ENCODE peak calls at places on chromosomes 16 and 17, in ten cellular contexts. N, A, W, K, L, B, U, E, T and F are unnamed samples.

GRCh38 chr16:23182675-23183485 is at the start of gene SCNN1G:
- DNase-seq in N (no peak), A (peak), W (no peak), K (peak), L (no peak), B (peak), U (peak), E (no peak), T (no peak), F (peak)

GRCh38 chr17:50207318-50207717 is 5.9 kb upstream of the COL1A1 start:
- DNase-seq in N (no peak), A (peak), W (no peak), K (no peak), L (no peak), B (no peak), U (no peak), E (no peak), T (no peak), F (no peak)

GRCh38 chr17:12599185-12599920 is 66.3 kb upstream of the MYOCD start:
- DNase-seq in N (no peak), A (peak), W (no peak), K (no peak), L (peak), B (no peak), U (no peak), E (no peak), T (no peak), F (no peak)

GRCh38 chr16:54397190-54397835 is 110.7 kb upstream of the IRX3 start:
- DNase-seq in N (peak), A (no peak), W (no peak), K (no peak), L (peak), B (no peak), U (no peak), E (no peak), T (peak), F (no peak)

GRCh38 chr16:1812732-1813163 is 13.9 kb downstream of the HAGH start:
- DNase-seq in N (peak), A (peak), W (peak), K (peak), L (peak), B (no peak), U (no peak), E (peak), T (peak), F (peak)

GRCh38 chr17:77382356-77382911 is 241.7 kb downstream of the SEC14L1 start:
- DNase-seq in N (no peak), A (peak), W (no peak), K (no peak), L (no peak), B (no peak), U (no peak), E (peak), T (no peak), F (no peak)

GRCh38 chr17:75876938-75877751 is 1.2 kb downstream of the TRIM47 start:
- DNase-seq in N (peak), A (peak), W (peak), K (peak), L (peak), B (no peak), U (no peak), E (no peak), T (peak), F (no peak)

GRCh38 chr16:77298638-77299360 is 99.6 kb downstream of the SYCE1L start:
- DNase-seq in N (peak), A (peak), W (no peak), K (peak), L (peak), B (no peak), U (no peak), E (no peak), T (peak), F (no peak)

GRCh38 chr16:30692381-30693074 is 6.4 kb upstream of the SRCAP start:
- DNase-seq in N (no peak), A (no peak), W (no peak), K (no peak), L (no peak), B (no peak), U (no peak), E (no peak), T (no peak), F (no peak)

GRCh38 chr16:64545769-64546168 is 576.1 kb downstream of the CDH11 start:
- DNase-seq in N (no peak), A (no peak), W (no peak), K (no peak), L (no peak), B (no peak), U (no peak), E (no peak), T (peak), F (no peak)
- TF ChIP-seq CTCF in N (no peak), A (no peak), W (no peak), K (no peak), L (no peak), B (no peak), U (no peak), E (no peak), T (no peak), F (no peak)

DNA sequence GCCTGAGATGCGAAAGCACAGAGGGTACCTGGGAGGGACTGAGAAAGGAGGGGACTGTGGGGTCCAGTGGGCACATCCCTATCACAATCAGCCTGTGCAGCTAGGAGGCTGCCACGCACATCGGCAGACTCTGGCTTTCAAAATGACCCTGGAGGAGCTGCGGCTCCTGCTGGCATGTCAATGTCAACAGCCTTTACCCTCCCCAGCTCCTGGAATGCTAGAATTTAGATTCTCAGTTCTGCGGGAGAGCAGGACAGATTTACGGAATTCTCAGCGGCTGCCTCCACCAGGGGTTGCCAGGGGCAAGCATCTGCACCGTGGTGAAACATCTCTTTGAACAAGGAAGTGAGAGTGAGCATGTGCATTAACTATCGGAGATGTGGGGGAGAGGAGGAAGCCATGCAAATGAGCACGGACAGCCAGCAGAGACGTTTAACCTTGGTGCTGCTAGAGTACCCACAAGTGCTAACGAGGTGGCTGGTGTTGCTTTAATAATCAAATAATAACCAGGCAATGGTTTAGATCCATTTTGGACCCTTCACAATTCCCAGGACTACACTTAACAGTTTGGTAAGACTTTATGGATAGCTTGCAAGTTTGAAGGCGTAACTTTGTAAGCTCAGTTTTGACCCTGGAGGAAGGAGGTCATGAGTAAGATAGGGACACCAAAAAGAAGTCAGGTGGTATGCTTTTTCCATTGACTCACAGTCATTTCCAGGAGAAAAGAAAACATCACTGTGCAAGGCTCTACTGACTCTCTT is 54.1 kb downstream of the XYLT1 start:
- DNase-seq in N (no peak), A (peak), W (peak), K (no peak), L (peak), B (no peak), U (peak), E (peak), T (peak), F (no peak)
- TF ChIP-seq CTCF in N (peak), A (no peak), W (peak), K (no peak), L (peak), B (peak), U (peak), E (peak), T (no peak), F (no peak)

GRCh38 chr16:3457434-3458252 is 14.2 kb downstream of the NAA60 start:
- DNase-seq in N (peak), A (peak), W (peak), K (peak), L (peak), B (peak), U (peak), E (peak), T (peak), F (peak)
- TF ChIP-seq CTCF in N (peak), A (peak), W (peak), K (peak), L (peak), B (peak), U (peak), E (peak), T (no peak), F (peak)

GRCh38 chr17:72717276-72717675 is 375.2 kb downstream of the SLC39A11 start:
- DNase-seq in N (no peak), A (no peak), W (no peak), K (no peak), L (no peak), B (no peak), U (no peak), E (no peak), T (no peak), F (no peak)
- TF ChIP-seq CTCF in N (no peak), A (no peak), W (no peak), K (no peak), L (no peak), B (no peak), U (no peak), E (no peak), T (no peak), F (no peak)

DNA sequence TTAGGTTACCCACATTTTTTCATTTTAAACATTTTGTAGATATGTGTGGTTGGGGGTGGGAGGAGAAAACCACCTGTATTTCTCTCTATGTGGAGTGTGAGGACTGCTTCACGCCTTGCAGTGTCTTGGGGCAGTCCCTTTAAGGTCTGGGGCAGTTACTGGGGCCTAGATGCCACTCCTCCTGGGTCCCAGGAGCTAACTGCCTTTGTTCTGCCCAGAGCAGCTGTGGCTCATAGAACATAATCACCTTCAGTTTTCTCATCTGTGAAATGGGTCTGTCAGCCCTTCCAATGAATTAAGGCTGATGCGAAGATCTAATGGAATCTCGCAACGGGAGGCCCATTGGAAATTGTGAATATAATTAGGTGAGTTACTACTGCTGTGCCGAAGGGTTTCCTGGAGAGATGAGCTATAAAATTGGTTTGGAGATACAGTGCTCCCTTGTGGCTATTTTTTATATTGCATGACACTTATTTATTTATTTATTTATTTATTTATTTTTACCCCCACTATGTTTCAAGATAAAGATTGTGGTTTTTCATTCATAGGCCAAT is 22.9 kb downstream of the DHRS7C start:
- DNase-seq in N (no peak), A (peak), W (no peak), K (peak), L (peak), B (no peak), U (peak), E (no peak), T (peak), F (no peak)
- TF ChIP-seq CTCF in N (peak), A (peak), W (peak), K (peak), L (peak), B (peak), U (peak), E (no peak), T (peak), F (peak)